ENCODE peak calls at places on chromosomes 5 and 9, in five cellular contexts. One of them, this sample, is unnamed.

GRCh38 chr9:13810510-13810909 is 503.4 kb downstream of the NFIB start:
- DNase-seq in ovary: peak; percentile 15
- DNase-seq in K562: no peak
- DNase-seq in fibroblast of lung: peak; percentile 78
- DNase-seq in heart right ventricle: no peak
- DNase-seq in this sample: no peak

GRCh38 chr9:104810421-104811339 is 46.8 kb downstream of the NIPSNAP3B start:
- DNase-seq in ovary: no peak
- DNase-seq in K562: no peak
- DNase-seq in fibroblast of lung: peak; percentile 28
- DNase-seq in heart right ventricle: peak; percentile 29
- DNase-seq in this sample: no peak

GRCh38 chr9:122941560-122942234 is 877 bp downstream of the RABGAP1 start:
- DNase-seq in ovary: no peak
- DNase-seq in K562: no peak
- DNase-seq in fibroblast of lung: peak; percentile 50
- DNase-seq in heart right ventricle: no peak
- DNase-seq in this sample: no peak

GRCh38 chr5:55327281-55327680 is 19.5 kb downstream of the MTREX start:
- DNase-seq in ovary: no peak
- DNase-seq in K562: no peak
- DNase-seq in fibroblast of lung: no peak
- DNase-seq in heart right ventricle: no peak
- DNase-seq in this sample: no peak

GRCh38 chr9:116181853-116182610 is 28.4 kb downstream of the PAPPA start:
- DNase-seq in ovary: no peak
- DNase-seq in K562: no peak
- DNase-seq in fibroblast of lung: no peak
- DNase-seq in heart right ventricle: no peak
- DNase-seq in this sample: no peak

GRCh38 chr9:117494401-117495130 is 79.7 kb upstream of the ASTN2 start:
- DNase-seq in ovary: no peak
- DNase-seq in K562: no peak
- DNase-seq in fibroblast of lung: no peak
- DNase-seq in heart right ventricle: no peak
- DNase-seq in this sample: no peak

GRCh38 chr9:116450378-116451139 is 236.5 kb upstream of the TRIM32 start:
- DNase-seq in ovary: no peak
- DNase-seq in K562: no peak
- DNase-seq in fibroblast of lung: peak; percentile 79
- DNase-seq in heart right ventricle: no peak
- DNase-seq in this sample: no peak

GRCh38 chr9:73152953-73153352 is 1.3 kb downstream of the ANXA1 start:
- DNase-seq in ovary: no peak
- DNase-seq in K562: no peak
- DNase-seq in fibroblast of lung: no peak
- DNase-seq in heart right ventricle: no peak
- DNase-seq in this sample: no peak

GRCh38 chr9:76378367-76379073 is 15.7 kb downstream of the RFK start:
- DNase-seq in ovary: no peak
- DNase-seq in K562: no peak
- DNase-seq in fibroblast of lung: no peak
- DNase-seq in heart right ventricle: no peak
- DNase-seq in this sample: no peak

GRCh38 chr5:88428633-88429032 is 160.0 kb upstream of the TMEM161B start:
- DNase-seq in ovary: no peak
- DNase-seq in K562: no peak
- DNase-seq in fibroblast of lung: no peak
- DNase-seq in heart right ventricle: no peak
- DNase-seq in this sample: no peak

GRCh38 chr5:78046006-78046405 is 248.5 kb downstream of the AP3B1 start:
- DNase-seq in ovary: no peak
- DNase-seq in K562: no peak
- DNase-seq in fibroblast of lung: no peak
- DNase-seq in heart right ventricle: no peak
- DNase-seq in this sample: no peak

GRCh38 chr9:128419061-128419925 is 1.4 kb upstream of the CERCAM start:
- DNase-seq in ovary: no peak
- DNase-seq in K562: peak; percentile 44
- DNase-seq in fibroblast of lung: peak; percentile 45
- DNase-seq in heart right ventricle: no peak
- DNase-seq in this sample: no peak

GRCh38 chr9:74533253-74533652 is 36.1 kb downstream of the RORB start:
- DNase-seq in ovary: no peak
- DNase-seq in K562: no peak
- DNase-seq in fibroblast of lung: no peak
- DNase-seq in heart right ventricle: no peak
- DNase-seq in this sample: no peak

GRCh38 chr5:81537905-81538535 is 144.1 kb upstream of the ACOT12 start:
- DNase-seq in ovary: no peak
- DNase-seq in K562: no peak
- DNase-seq in fibroblast of lung: no peak
- DNase-seq in heart right ventricle: no peak
- DNase-seq in this sample: no peak

GRCh38 chr9:116928884-116929283 is 241.8 kb downstream of the TRIM32 start:
- DNase-seq in ovary: no peak
- DNase-seq in K562: no peak
- DNase-seq in fibroblast of lung: no peak
- DNase-seq in heart right ventricle: no peak
- DNase-seq in this sample: no peak

GRCh38 chr9:93823245-93824072 is 131.7 kb downstream of the BARX1 start:
- DNase-seq in ovary: no peak
- DNase-seq in K562: peak; percentile 2
- DNase-seq in fibroblast of lung: no peak
- DNase-seq in heart right ventricle: no peak
- DNase-seq in this sample: no peak

GRCh38 chr9:133777871-133778270 is 39.7 kb upstream of the SARDH start:
- DNase-seq in ovary: no peak
- DNase-seq in K562: no peak
- DNase-seq in fibroblast of lung: no peak
- DNase-seq in heart right ventricle: no peak
- DNase-seq in this sample: peak; percentile 52

GRCh38 chr9:131087354-131087893 is 8.9 kb upstream of the AIF1L start:
- DNase-seq in ovary: no peak
- DNase-seq in K562: no peak
- DNase-seq in fibroblast of lung: no peak
- DNase-seq in heart right ventricle: no peak
- DNase-seq in this sample: no peak

GRCh38 chr5:78671609-78672008 is 23.0 kb upstream of the LHFPL2 start:
- DNase-seq in ovary: peak; percentile 36
- DNase-seq in K562: no peak
- DNase-seq in fibroblast of lung: peak; percentile 32
- DNase-seq in heart right ventricle: no peak
- DNase-seq in this sample: no peak

GRCh38 chr5:51201708-51202107 is 181.5 kb upstream of the ISL1 start:
- DNase-seq in ovary: no peak
- DNase-seq in K562: no peak
- DNase-seq in fibroblast of lung: no peak
- DNase-seq in heart right ventricle: no peak
- DNase-seq in this sample: no peak

GRCh38 chr9:132244582-132245455 is 83.0 kb downstream of the NTNG2 start:
- DNase-seq in ovary: no peak
- DNase-seq in K562: no peak
- DNase-seq in fibroblast of lung: no peak
- DNase-seq in heart right ventricle: peak; percentile 57
- DNase-seq in this sample: no peak

DNA sequence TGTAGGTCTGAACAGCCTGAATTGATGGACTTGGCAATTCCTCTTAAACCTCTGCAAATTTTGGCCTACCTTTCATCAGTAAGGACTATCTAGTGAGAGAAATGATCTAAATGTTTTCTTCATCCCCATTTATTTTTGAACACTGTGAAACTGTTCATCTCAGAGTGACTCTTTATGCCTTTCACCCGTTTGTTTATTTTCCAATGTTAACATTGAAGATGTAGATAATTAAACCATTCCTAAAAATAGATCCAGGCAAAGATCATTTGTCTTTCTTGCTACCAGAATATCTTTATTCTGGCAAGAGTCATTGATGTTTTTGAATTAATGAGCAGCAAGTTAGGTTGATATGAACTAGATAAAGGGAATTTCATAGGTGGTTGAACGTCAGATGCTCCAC is 3.2 kb downstream of the CPEB4 start:
- DNase-seq in ovary: no peak
- DNase-seq in K562: no peak
- DNase-seq in fibroblast of lung: no peak
- DNase-seq in heart right ventricle: no peak
- DNase-seq in this sample: no peak
- H3K27ac ChIP-seq in ovary: no peak overlapping the region
- H3K27ac ChIP-seq in K562: peak overlapping the region; percentile 69
- H3K27ac ChIP-seq in fibroblast of lung: no peak overlapping the region
- H3K27ac ChIP-seq in heart right ventricle: no peak overlapping the region
- H3K27ac ChIP-seq in this sample: peak overlapping the region; percentile 92

DNA sequence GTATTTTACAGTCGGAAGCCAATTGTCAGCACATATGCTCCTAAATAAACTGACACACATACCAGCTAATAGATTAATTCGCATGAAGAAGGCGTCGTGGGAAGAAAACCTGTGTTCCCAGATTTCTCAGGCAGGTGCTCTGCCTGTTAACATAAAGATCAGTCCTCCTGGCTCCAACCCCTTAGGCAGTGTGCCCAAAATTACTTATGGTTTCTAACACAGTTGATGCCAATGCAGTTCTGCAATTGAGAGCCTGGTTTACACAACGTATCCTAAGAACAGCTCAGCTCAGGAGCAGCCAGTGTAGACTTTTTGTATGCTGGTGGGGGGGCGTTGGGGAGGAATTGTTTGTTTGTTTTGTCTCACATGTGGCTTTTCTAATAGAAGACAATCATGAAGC is 208.3 kb downstream of the ENC1 start:
- DNase-seq in ovary: no peak
- DNase-seq in K562: no peak
- DNase-seq in fibroblast of lung: no peak
- DNase-seq in heart right ventricle: no peak
- DNase-seq in this sample: no peak
- H3K27ac ChIP-seq in ovary: no peak overlapping the region
- H3K27ac ChIP-seq in K562: no peak overlapping the region
- H3K27ac ChIP-seq in fibroblast of lung: no peak overlapping the region
- H3K27ac ChIP-seq in heart right ventricle: no peak overlapping the region
- H3K27ac ChIP-seq in this sample: no peak overlapping the region

GRCh38 chr5:67011422-67011821 is 185.2 kb downstream of the CD180 start:
- DNase-seq in ovary: no peak
- DNase-seq in K562: no peak
- DNase-seq in fibroblast of lung: no peak
- DNase-seq in heart right ventricle: no peak
- DNase-seq in this sample: no peak
- H3K27ac ChIP-seq in ovary: no peak overlapping the region
- H3K27ac ChIP-seq in K562: no peak overlapping the region
- H3K27ac ChIP-seq in fibroblast of lung: peak overlapping the region; percentile 81
- H3K27ac ChIP-seq in heart right ventricle: peak overlapping the region; percentile 54
- H3K27ac ChIP-seq in this sample: peak overlapping the region; percentile 80

GRCh38 chr5:149277821-149278220 is 6.2 kb downstream of the AFAP1L1 start:
- DNase-seq in ovary: no peak
- DNase-seq in K562: no peak
- DNase-seq in fibroblast of lung: peak; percentile 38
- DNase-seq in heart right ventricle: no peak
- DNase-seq in this sample: no peak
- H3K27ac ChIP-seq in ovary: no peak overlapping the region
- H3K27ac ChIP-seq in K562: no peak overlapping the region
- H3K27ac ChIP-seq in fibroblast of lung: no peak overlapping the region
- H3K27ac ChIP-seq in heart right ventricle: peak overlapping the region; percentile 32
- H3K27ac ChIP-seq in this sample: peak overlapping the region; percentile 33

GRCh38 chr5:180467576-180467975 is 26.6 kb upstream of the CNOT6 start:
- DNase-seq in ovary: no peak
- DNase-seq in K562: no peak
- DNase-seq in fibroblast of lung: no peak
- DNase-seq in heart right ventricle: no peak
- DNase-seq in this sample: no peak
- H3K27ac ChIP-seq in ovary: no peak overlapping the region
- H3K27ac ChIP-seq in K562: no peak overlapping the region
- H3K27ac ChIP-seq in fibroblast of lung: no peak overlapping the region
- H3K27ac ChIP-seq in heart right ventricle: no peak overlapping the region
- H3K27ac ChIP-seq in this sample: peak overlapping the region; percentile 48

GRCh38 chr5:150540615-150541396 is 32.9 kb downstream of the NDST1 start:
- DNase-seq in ovary: peak; percentile 69
- DNase-seq in K562: no peak
- DNase-seq in fibroblast of lung: peak; percentile 95
- DNase-seq in heart right ventricle: peak; percentile 83
- DNase-seq in this sample: peak; percentile 4

GRCh38 chr5:150542933-150543445 is 35.1 kb downstream of the NDST1 start:
- DNase-seq in ovary: no peak
- DNase-seq in K562: no peak
- DNase-seq in fibroblast of lung: peak; percentile 27
- DNase-seq in heart right ventricle: no peak
- DNase-seq in this sample: peak; percentile 83

GRCh38 chr5:150541895-150542294 is 34.0 kb downstream of the NDST1 start:
- DNase-seq in ovary: no peak
- DNase-seq in K562: no peak
- DNase-seq in fibroblast of lung: no peak
- DNase-seq in heart right ventricle: no peak
- DNase-seq in this sample: no peak

GRCh38 chr5:150540042-150540441 is 32.1 kb downstream of the NDST1 start:
- DNase-seq in ovary: no peak
- DNase-seq in K562: no peak
- DNase-seq in fibroblast of lung: no peak
- DNase-seq in heart right ventricle: no peak
- DNase-seq in this sample: peak; percentile 61

GRCh38 chr5:150541397-150541675 is 33.4 kb downstream of the NDST1 start:
- DNase-seq in ovary: no peak
- DNase-seq in K562: no peak
- DNase-seq in fibroblast of lung: no peak
- DNase-seq in heart right ventricle: no peak
- DNase-seq in this sample: peak; percentile 38
- H3K27ac ChIP-seq in ovary: peak overlapping the region; percentile 87
- H3K27ac ChIP-seq in K562: no peak overlapping the region
- H3K27ac ChIP-seq in fibroblast of lung: peak overlapping the region; percentile 74
- H3K27ac ChIP-seq in heart right ventricle: peak overlapping the region; percentile 46
- H3K27ac ChIP-seq in this sample: peak overlapping the region; percentile 4

DNA sequence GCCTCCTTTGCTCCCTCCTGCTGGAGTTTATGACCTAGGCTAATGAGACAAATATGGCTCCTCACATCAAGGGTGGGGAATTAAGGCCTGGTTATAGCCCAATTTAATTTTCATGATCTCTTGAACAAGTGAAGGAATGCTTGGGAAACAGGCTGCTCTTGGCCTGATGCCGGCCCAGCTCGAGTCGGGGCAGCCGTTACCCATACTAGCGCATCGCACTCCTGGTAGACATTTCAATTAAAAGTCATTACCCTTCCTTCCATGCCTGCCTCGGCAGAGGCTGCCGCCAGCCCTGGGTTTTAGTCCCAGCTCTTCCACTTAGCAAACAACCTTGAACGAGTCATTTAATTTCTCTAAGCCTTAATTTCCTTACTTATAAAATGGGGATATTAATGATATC is 425.8 kb downstream of the TMEM38B start:
- DNase-seq in ovary: no peak
- DNase-seq in K562: no peak
- DNase-seq in fibroblast of lung: no peak
- DNase-seq in heart right ventricle: no peak
- DNase-seq in this sample: no peak
- H3K27ac ChIP-seq in ovary: no peak overlapping the region
- H3K27ac ChIP-seq in K562: no peak overlapping the region
- H3K27ac ChIP-seq in fibroblast of lung: no peak overlapping the region
- H3K27ac ChIP-seq in heart right ventricle: no peak overlapping the region
- H3K27ac ChIP-seq in this sample: no peak overlapping the region